ENCODE peak calls at places on chromosomes 3 and 15, in six cellular contexts. K is cardiac fibroblast, Z is tibial artery, D is GM12878, M is uterus, N is heart left ventricle. T is an unnamed sample.

GRCh38 chr3:56355570-56356185 is 112.6 kb downstream of the ERC2 start:
- DNase-seq in M (no peak), D (no peak), N (no peak), K (no peak), Z (no peak), T (no peak)

GRCh38 chr15:75653347-75653913 is 5.7 kb downstream of the SNX33 start:
- DNase-seq in N (peak), K (no peak), M (no peak), Z (no peak), D (no peak), T (no peak)

GRCh38 chr15:91471410-91471993 is 371.4 kb downstream of the SV2B start:
- DNase-seq in D (no peak), Z (no peak), M (peak), N (no peak), K (no peak), T (peak)

GRCh38 chr3:44995142-44995770 is 19.2 kb downstream of the EXOSC7 start:
- DNase-seq in K (peak), M (peak), D (no peak), Z (peak), N (peak), T (peak)

GRCh38 chr3:124938896-124939295 is 4.3 kb upstream of the MUC13 start:
- DNase-seq in K (no peak), Z (no peak), N (no peak), D (no peak), M (no peak), T (no peak)

GRCh38 chr15:92812271-92812670 is 87.9 kb upstream of the CHD2 start:
- DNase-seq in K (no peak), Z (no peak), N (no peak), M (peak), D (no peak), T (no peak)

GRCh38 chr3:73815966-73816365 is 191.2 kb upstream of the PDZRN3 start:
- DNase-seq in D (no peak), Z (no peak), N (no peak), K (no peak), M (no peak), T (no peak)

GRCh38 chr3:82133070-82133606 is 371.7 kb upstream of the GBE1 start:
- DNase-seq in M (peak), K (peak), Z (peak), D (peak), N (peak), T (peak)

GRCh38 chr3:165339753-165340152 is 143.6 kb upstream of the SLITRK3 start:
- DNase-seq in D (no peak), K (peak), M (no peak), N (no peak), Z (no peak), T (no peak)

GRCh38 chr3:165346503-165346902 is 150.3 kb upstream of the SLITRK3 start:
- DNase-seq in D (no peak), N (no peak), M (no peak), K (no peak), Z (no peak), T (no peak)

DNA sequence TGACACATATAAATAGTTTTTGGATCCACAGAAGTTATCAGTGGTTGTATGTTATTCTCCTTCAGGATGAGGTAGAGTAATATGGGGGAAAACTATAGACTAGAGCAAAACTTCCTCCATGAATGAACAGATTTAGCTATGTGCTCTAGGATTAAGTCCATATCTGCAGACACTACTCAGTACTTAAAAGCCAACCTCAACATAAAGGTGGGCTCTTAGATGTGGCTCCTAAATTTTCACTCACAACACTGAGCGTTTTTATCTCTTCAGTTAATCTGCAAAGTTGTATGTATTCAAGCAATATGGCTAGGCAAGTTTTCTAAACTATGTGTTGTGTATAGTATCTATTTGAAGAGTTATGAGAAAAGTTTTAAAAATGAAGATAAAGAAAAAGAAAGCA is 147.0 kb upstream of the SLITRK3 start:
- DNase-seq in N (no peak), D (no peak), M (no peak), K (no peak), Z (no peak), T (no peak)
- H3K4me3 ChIP-seq in N (no peak), D (no peak), M (no peak), K (no peak), Z (no peak), T (no peak)

GRCh38 chr15:52789008-52789600 is 1.0 kb downstream of the ONECUT1 start:
- DNase-seq in K (no peak), D (no peak), Z (no peak), N (no peak), M (no peak), T (no peak)

GRCh38 chr15:52789601-52790165 is 453 bp downstream of the ONECUT1 start:
- DNase-seq in Z (no peak), K (peak), M (no peak), N (no peak), D (no peak), T (no peak)

GRCh38 chr15:52790166-52790708 is at the start of gene ONECUT1:
- DNase-seq in K (peak), Z (no peak), D (no peak), M (no peak), N (no peak), T (no peak)

GRCh38 chr15:52791776-52792175 is 1.6 kb upstream of the ONECUT1 start:
- DNase-seq in N (no peak), M (no peak), Z (no peak), K (no peak), D (no peak), T (no peak)

GRCh38 chr15:52790941-52791751 is 1.0 kb upstream of the ONECUT1 start:
- DNase-seq in D (no peak), M (no peak), Z (no peak), K (no peak), N (no peak), T (no peak)
- TF ChIP-seq CTCF in D (peak), M (no peak), Z (no peak), K (no peak), N (no peak), T (no peak)

GRCh38 chr3:126982125-126982521 is 792 bp upstream of the PLXNA1 start:
- DNase-seq in D (peak), M (no peak), N (peak), Z (no peak), K (no peak), T (no peak)
- H3K4me3 ChIP-seq in D (peak), M (peak), N (peak), Z (peak), K (peak), T (peak)

DNA sequence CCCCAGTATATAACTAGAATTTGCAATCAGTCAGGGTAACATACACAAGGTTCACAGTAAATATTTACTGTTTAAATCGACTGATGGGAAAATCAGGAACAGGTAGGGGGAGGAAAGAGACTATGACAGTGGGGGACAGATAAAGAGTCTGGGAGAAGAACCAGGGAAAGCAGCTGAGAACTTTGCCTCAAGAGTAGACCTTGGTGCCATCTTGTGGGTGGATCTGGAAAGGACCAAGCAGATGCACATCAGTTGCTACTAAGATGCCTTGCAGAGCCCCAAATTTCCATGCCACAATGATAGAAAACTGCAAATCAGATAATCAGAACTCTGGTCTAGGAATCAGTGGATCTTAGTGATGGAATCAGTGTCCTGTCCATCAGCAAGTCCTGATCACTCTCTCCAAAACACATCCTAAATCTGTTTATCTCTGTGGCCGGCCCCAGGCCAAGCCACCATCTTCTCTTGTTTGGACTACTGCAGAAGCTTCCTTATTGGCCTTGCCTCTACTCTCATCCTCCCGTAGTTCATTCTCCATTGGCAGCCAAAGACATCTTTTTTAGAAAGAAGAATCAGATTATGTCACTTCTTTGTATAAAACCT is 62.7 kb downstream of the PDE8A start:
- DNase-seq in N (peak), M (peak), K (peak), Z (peak), D (peak), T (peak)
- TF ChIP-seq CTCF in N (peak), M (peak), K (peak), Z (peak), D (peak), T (peak)

GRCh38 chr3:184561329-184562145 is at the start of gene EPHB3:
- DNase-seq in K (peak), Z (peak), D (peak), N (peak), M (peak), T (peak)
- H3K4me3 ChIP-seq in K (peak), Z (peak), D (no peak), N (peak), M (peak), T (peak)

DNA sequence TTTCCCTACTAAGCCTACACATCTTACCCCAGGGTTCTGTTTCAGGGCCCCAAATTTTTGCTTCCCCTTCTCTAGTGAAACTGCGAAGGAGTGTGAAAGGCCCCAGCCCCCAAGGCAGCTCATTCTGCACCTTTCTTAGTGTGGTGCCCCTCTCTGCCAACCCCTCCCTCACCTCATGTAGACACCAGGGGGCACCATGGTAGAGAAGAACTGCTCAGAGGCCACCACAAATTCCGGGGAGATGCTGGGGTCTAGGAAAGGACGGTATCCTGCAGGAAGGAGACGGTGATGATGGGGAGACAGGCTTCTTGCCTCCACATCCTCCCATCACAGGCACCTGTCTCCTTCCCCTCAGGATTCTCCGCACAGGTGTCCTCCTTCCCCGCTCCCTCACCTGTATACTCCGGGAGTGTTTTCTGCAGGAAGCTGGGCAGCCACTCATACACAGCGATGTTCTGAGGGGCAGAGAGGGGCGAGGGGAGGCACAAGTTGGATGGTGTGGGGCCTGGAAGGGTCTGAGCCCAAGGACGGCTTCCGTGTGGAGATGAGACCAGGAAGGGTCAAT is 3.6 kb downstream of the DUOX2 start:
- DNase-seq in M (no peak), K (no peak), Z (no peak), N (no peak), D (no peak), T (no peak)
- TF ChIP-seq CTCF in M (no peak), K (peak), Z (no peak), N (no peak), D (peak), T (peak)